ENCODE peak calls at places on chromosomes 13 and 19, in four cellular contexts. W is NCI-H345, P is NCI-H460, D is GM23338. U is an unnamed sample.

GRCh38 chr13:76754414-76754813 is 131.8 kb downstream of the KCTD12 start:
- DNase-seq in W (no peak), P (no peak), D (no peak), U (no peak)

GRCh38 chr19:18021121-18021755 is 13.3 kb downstream of the ARRDC2 start:
- DNase-seq in P (no peak), D (no peak), W (no peak), U (peak)

GRCh38 chr13:54373211-54373610 is 1344.6 kb downstream of the OLFM4 start:
- DNase-seq in P (no peak), D (peak), W (peak), U (no peak)

GRCh38 chr19:38193445-38193844 is 30.6 kb downstream of the DPF1 start:
- DNase-seq in W (peak), P (no peak), D (no peak), U (peak)

GRCh38 chr19:50308991-50309390 is 20.2 kb downstream of the KCNC3 start:
- DNase-seq in D (no peak), P (no peak), W (no peak), U (no peak)

GRCh38 chr19:21202865-21203494 is 61.1 kb downstream of the ZNF431 start:
- DNase-seq in P (no peak), D (peak), W (peak), U (peak)

GRCh38 chr19:3122512-3122870 is 13.3 kb upstream of the GNA15 start:
- DNase-seq in D (no peak), P (no peak), W (no peak), U (no peak)

GRCh38 chr19:16452321-16452720 is 19.4 kb downstream of the EPS15L1 start:
- DNase-seq in W (no peak), P (no peak), D (peak), U (no peak)

GRCh38 chr13:58324130-58324529 is 692.6 kb downstream of the PCDH17 start:
- DNase-seq in D (no peak), W (no peak), P (peak), U (no peak)

GRCh38 chr19:41223431-41224234 is 4.6 kb downstream of the AXL start:
- DNase-seq in W (no peak), P (no peak), D (peak), U (no peak)

GRCh38 chr13:91574756-91575155 is 176.3 kb downstream of the GPC5 start:
- DNase-seq in D (no peak), W (no peak), P (no peak), U (no peak)